ENCODE peak calls at places on chromosomes 16 and 17, in seven cellular contexts. One of them, this sample, is unnamed.

GRCh38 chr16:84647830-84648594 is at the start of gene KLHL36:
- DNase-seq in AG09319: no peak
- DNase-seq in omental fat pad: no peak
- DNase-seq in neural progenitor cell: peak
- DNase-seq in fibroblast of lung: no peak
- DNase-seq in foreskin fibroblast: peak
- DNase-seq in cardiac muscle cell: peak
- DNase-seq in this sample: peak

GRCh38 chr16:8194795-8195194 is 395.5 kb downstream of the TMEM114 start:
- DNase-seq in AG09319: no peak
- DNase-seq in omental fat pad: no peak
- DNase-seq in neural progenitor cell: peak
- DNase-seq in fibroblast of lung: no peak
- DNase-seq in foreskin fibroblast: no peak
- DNase-seq in cardiac muscle cell: no peak
- DNase-seq in this sample: peak

GRCh38 chr17:77959216-77959925 is 868 bp downstream of the TNRC6C start:
- DNase-seq in AG09319: no peak
- DNase-seq in omental fat pad: no peak
- DNase-seq in neural progenitor cell: peak
- DNase-seq in fibroblast of lung: peak
- DNase-seq in foreskin fibroblast: peak
- DNase-seq in cardiac muscle cell: peak
- DNase-seq in this sample: peak

GRCh38 chr16:87295259-87295658 is 21.9 kb downstream of the C16orf95 start:
- DNase-seq in AG09319: no peak
- DNase-seq in omental fat pad: no peak
- DNase-seq in neural progenitor cell: peak
- DNase-seq in fibroblast of lung: no peak
- DNase-seq in foreskin fibroblast: no peak
- DNase-seq in cardiac muscle cell: no peak
- DNase-seq in this sample: no peak

GRCh38 chr16:81175325-81175891 is 63.1 kb upstream of the BCO1 start:
- DNase-seq in AG09319: peak
- DNase-seq in omental fat pad: no peak
- DNase-seq in neural progenitor cell: no peak
- DNase-seq in fibroblast of lung: peak
- DNase-seq in foreskin fibroblast: peak
- DNase-seq in cardiac muscle cell: no peak
- DNase-seq in this sample: no peak

GRCh38 chr16:19722269-19722952 is 4.3 kb downstream of the IQCK start:
- DNase-seq in AG09319: no peak
- DNase-seq in omental fat pad: no peak
- DNase-seq in neural progenitor cell: no peak
- DNase-seq in fibroblast of lung: no peak
- DNase-seq in foreskin fibroblast: no peak
- DNase-seq in cardiac muscle cell: no peak
- DNase-seq in this sample: no peak

GRCh38 chr16:58628845-58629680 is 563 bp downstream of the CNOT1 start:
- DNase-seq in AG09319: no peak
- DNase-seq in omental fat pad: no peak
- DNase-seq in neural progenitor cell: peak
- DNase-seq in fibroblast of lung: peak
- DNase-seq in foreskin fibroblast: peak
- DNase-seq in cardiac muscle cell: peak
- DNase-seq in this sample: peak

GRCh38 chr16:14669776-14670175 is 24.3 kb downstream of the PLA2G10 start:
- DNase-seq in AG09319: no peak
- DNase-seq in omental fat pad: no peak
- DNase-seq in neural progenitor cell: no peak
- DNase-seq in fibroblast of lung: no peak
- DNase-seq in foreskin fibroblast: peak
- DNase-seq in cardiac muscle cell: no peak
- DNase-seq in this sample: no peak

GRCh38 chr17:79917902-79918484 is 78.8 kb upstream of the CBX4 start:
- DNase-seq in AG09319: no peak
- DNase-seq in omental fat pad: no peak
- DNase-seq in neural progenitor cell: no peak
- DNase-seq in fibroblast of lung: no peak
- DNase-seq in foreskin fibroblast: no peak
- DNase-seq in cardiac muscle cell: no peak
- DNase-seq in this sample: no peak

GRCh38 chr17:4594406-4595349 is 10.3 kb downstream of the SMTNL2 start:
- DNase-seq in AG09319: no peak
- DNase-seq in omental fat pad: no peak
- DNase-seq in neural progenitor cell: peak
- DNase-seq in fibroblast of lung: no peak
- DNase-seq in foreskin fibroblast: no peak
- DNase-seq in cardiac muscle cell: peak
- DNase-seq in this sample: no peak

GRCh38 chr17:76725580-76726230 is 701 bp downstream of the JMJD6 start:
- DNase-seq in AG09319: no peak
- DNase-seq in omental fat pad: peak
- DNase-seq in neural progenitor cell: no peak
- DNase-seq in fibroblast of lung: no peak
- DNase-seq in foreskin fibroblast: peak
- DNase-seq in cardiac muscle cell: peak
- DNase-seq in this sample: peak

GRCh38 chr17:21194210-21194609 is 19.8 kb downstream of the TMEM11 start:
- DNase-seq in AG09319: no peak
- DNase-seq in omental fat pad: no peak
- DNase-seq in neural progenitor cell: no peak
- DNase-seq in fibroblast of lung: no peak
- DNase-seq in foreskin fibroblast: peak
- DNase-seq in cardiac muscle cell: no peak
- DNase-seq in this sample: peak

GRCh38 chr16:30139895-30140481 is 17.0 kb upstream of the MAPK3 start:
- DNase-seq in AG09319: no peak
- DNase-seq in omental fat pad: no peak
- DNase-seq in neural progenitor cell: no peak
- DNase-seq in fibroblast of lung: no peak
- DNase-seq in foreskin fibroblast: no peak
- DNase-seq in cardiac muscle cell: no peak
- DNase-seq in this sample: no peak

GRCh38 chr16:20763461-20764232 is at the start of gene ACSM3:
- DNase-seq in AG09319: peak
- DNase-seq in omental fat pad: no peak
- DNase-seq in neural progenitor cell: peak
- DNase-seq in fibroblast of lung: peak
- DNase-seq in foreskin fibroblast: peak
- DNase-seq in cardiac muscle cell: peak
- DNase-seq in this sample: no peak

GRCh38 chr17:17568772-17569195 is 22.7 kb downstream of the PEMT start:
- DNase-seq in AG09319: no peak
- DNase-seq in omental fat pad: peak
- DNase-seq in neural progenitor cell: peak
- DNase-seq in fibroblast of lung: peak
- DNase-seq in foreskin fibroblast: peak
- DNase-seq in cardiac muscle cell: peak
- DNase-seq in this sample: peak

GRCh38 chr17:48892940-48893645 is 506 bp downstream of the ATP5MC1 start:
- DNase-seq in AG09319: no peak
- DNase-seq in omental fat pad: no peak
- DNase-seq in neural progenitor cell: no peak
- DNase-seq in fibroblast of lung: no peak
- DNase-seq in foreskin fibroblast: no peak
- DNase-seq in cardiac muscle cell: peak
- DNase-seq in this sample: no peak

GRCh38 chr16:17397499-17397891 is 73.3 kb downstream of the XYLT1 start:
- DNase-seq in AG09319: no peak
- DNase-seq in omental fat pad: no peak
- DNase-seq in neural progenitor cell: no peak
- DNase-seq in fibroblast of lung: peak
- DNase-seq in foreskin fibroblast: peak
- DNase-seq in cardiac muscle cell: peak
- DNase-seq in this sample: peak

GRCh38 chr17:19534562-19535149 is 1.0 kb downstream of the SLC47A1 start:
- DNase-seq in AG09319: no peak
- DNase-seq in omental fat pad: no peak
- DNase-seq in neural progenitor cell: no peak
- DNase-seq in fibroblast of lung: peak
- DNase-seq in foreskin fibroblast: no peak
- DNase-seq in cardiac muscle cell: no peak
- DNase-seq in this sample: no peak

GRCh38 chr17:64399767-64400156 is 9.1 kb upstream of the PECAM1 start:
- DNase-seq in AG09319: no peak
- DNase-seq in omental fat pad: no peak
- DNase-seq in neural progenitor cell: no peak
- DNase-seq in fibroblast of lung: no peak
- DNase-seq in foreskin fibroblast: no peak
- DNase-seq in cardiac muscle cell: no peak
- DNase-seq in this sample: no peak

GRCh38 chr16:77760800-77761199 is 27.6 kb upstream of the VAT1L start:
- DNase-seq in AG09319: no peak
- DNase-seq in omental fat pad: no peak
- DNase-seq in neural progenitor cell: no peak
- DNase-seq in fibroblast of lung: peak
- DNase-seq in foreskin fibroblast: no peak
- DNase-seq in cardiac muscle cell: no peak
- DNase-seq in this sample: no peak

GRCh38 chr16:85649411-85649977 is 36.4 kb downstream of the GSE1 start:
- DNase-seq in AG09319: no peak
- DNase-seq in omental fat pad: no peak
- DNase-seq in neural progenitor cell: no peak
- DNase-seq in fibroblast of lung: no peak
- DNase-seq in foreskin fibroblast: no peak
- DNase-seq in cardiac muscle cell: no peak
- DNase-seq in this sample: peak

GRCh38 chr17:47275245-47275984 is 21.8 kb downstream of the ITGB3 start:
- DNase-seq in AG09319: peak
- DNase-seq in omental fat pad: peak
- DNase-seq in neural progenitor cell: peak
- DNase-seq in fibroblast of lung: peak
- DNase-seq in foreskin fibroblast: peak
- DNase-seq in cardiac muscle cell: peak
- DNase-seq in this sample: peak

GRCh38 chr17:44354582-44355309 is 8.9 kb downstream of the FAM171A2 start:
- DNase-seq in AG09319: no peak
- DNase-seq in omental fat pad: no peak
- DNase-seq in neural progenitor cell: peak
- DNase-seq in fibroblast of lung: no peak
- DNase-seq in foreskin fibroblast: peak
- DNase-seq in cardiac muscle cell: peak
- DNase-seq in this sample: no peak

GRCh38 chr17:1999557-2000251 is 25.4 kb downstream of the RTN4RL1 start:
- DNase-seq in AG09319: no peak
- DNase-seq in omental fat pad: no peak
- DNase-seq in neural progenitor cell: peak
- DNase-seq in fibroblast of lung: peak
- DNase-seq in foreskin fibroblast: peak
- DNase-seq in cardiac muscle cell: peak
- DNase-seq in this sample: peak

DNA sequence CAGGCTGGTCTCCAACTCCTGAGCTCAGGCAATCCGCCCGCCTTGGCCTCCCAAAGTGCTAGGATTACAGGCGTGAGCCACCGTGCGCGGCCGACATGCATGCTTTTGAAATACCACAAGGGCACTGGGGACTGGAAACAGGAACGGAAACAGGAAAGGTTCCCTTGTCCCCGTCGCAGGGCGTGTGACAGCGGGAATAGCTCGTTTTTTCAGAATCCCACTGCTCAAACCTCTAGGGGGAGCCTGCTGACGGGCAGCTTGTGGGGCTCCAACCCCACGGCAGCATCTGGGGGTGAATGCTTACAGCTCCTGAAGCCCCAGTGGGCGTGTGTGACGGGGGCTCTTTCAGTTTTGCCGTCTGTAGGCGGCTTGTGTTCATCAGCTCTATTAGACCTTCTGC is 18.8 kb upstream of the ASGR2 start:
- DNase-seq in AG09319: no peak
- DNase-seq in omental fat pad: no peak
- DNase-seq in neural progenitor cell: peak
- DNase-seq in fibroblast of lung: no peak
- DNase-seq in foreskin fibroblast: peak
- DNase-seq in cardiac muscle cell: no peak
- DNase-seq in this sample: no peak
- TF ChIP-seq CTCF in AG09319: peak
- TF ChIP-seq CTCF in omental fat pad: no peak
- TF ChIP-seq CTCF in neural progenitor cell: peak
- TF ChIP-seq CTCF in fibroblast of lung: peak
- TF ChIP-seq CTCF in foreskin fibroblast: peak
- TF ChIP-seq CTCF in cardiac muscle cell: peak
- TF ChIP-seq CTCF in this sample: peak

GRCh38 chr16:62256406-62256805 is 220.2 kb upstream of the CDH8 start:
- DNase-seq in AG09319: no peak
- DNase-seq in omental fat pad: no peak
- DNase-seq in neural progenitor cell: peak
- DNase-seq in fibroblast of lung: peak
- DNase-seq in foreskin fibroblast: no peak
- DNase-seq in cardiac muscle cell: no peak
- DNase-seq in this sample: no peak
- TF ChIP-seq CTCF in AG09319: no peak
- TF ChIP-seq CTCF in omental fat pad: no peak
- TF ChIP-seq CTCF in neural progenitor cell: peak
- TF ChIP-seq CTCF in fibroblast of lung: no peak
- TF ChIP-seq CTCF in foreskin fibroblast: peak
- TF ChIP-seq CTCF in cardiac muscle cell: no peak
- TF ChIP-seq CTCF in this sample: peak

GRCh38 chr17:32941419-32942032 is 13.6 kb downstream of the TMEM98 start:
- DNase-seq in AG09319: no peak
- DNase-seq in omental fat pad: no peak
- DNase-seq in neural progenitor cell: no peak
- DNase-seq in fibroblast of lung: no peak
- DNase-seq in foreskin fibroblast: no peak
- DNase-seq in cardiac muscle cell: no peak
- DNase-seq in this sample: no peak
- TF ChIP-seq CTCF in AG09319: peak
- TF ChIP-seq CTCF in omental fat pad: no peak
- TF ChIP-seq CTCF in neural progenitor cell: peak
- TF ChIP-seq CTCF in fibroblast of lung: peak
- TF ChIP-seq CTCF in foreskin fibroblast: peak
- TF ChIP-seq CTCF in cardiac muscle cell: peak
- TF ChIP-seq CTCF in this sample: peak

GRCh38 chr16:56203052-56203451 is 11.8 kb downstream of the GNAO1 start:
- DNase-seq in AG09319: no peak
- DNase-seq in omental fat pad: no peak
- DNase-seq in neural progenitor cell: peak
- DNase-seq in fibroblast of lung: peak
- DNase-seq in foreskin fibroblast: peak
- DNase-seq in cardiac muscle cell: no peak
- DNase-seq in this sample: peak
- TF ChIP-seq CTCF in AG09319: peak
- TF ChIP-seq CTCF in omental fat pad: no peak
- TF ChIP-seq CTCF in neural progenitor cell: peak
- TF ChIP-seq CTCF in fibroblast of lung: no peak
- TF ChIP-seq CTCF in foreskin fibroblast: no peak
- TF ChIP-seq CTCF in cardiac muscle cell: peak
- TF ChIP-seq CTCF in this sample: peak

This sample was measured in BE2C.